ENCODE peak calls at places on chromosomes 4 and X, in eight cellular contexts. Q is mesenchymal stem cell; P is tibial artery; R is trophoblast cell; B is naive thymus-derived CD4-positive, alpha-beta T cell; M is AG04450; V is cardiac muscle cell; U is prostate gland. I is an unnamed sample.

GRCh38 chr4:142124874-142125273 is 488.5 kb downstream of the IL15 start:
- DNase-seq in Q (no peak), P (no peak), R (no peak), B (no peak), M (no peak), V (no peak), U (no peak), I (no peak)

GRCh38 chr4:120667102-120667501 is 255.4 kb downstream of the PRDM5 start:
- DNase-seq in Q (no peak), P (no peak), R (no peak), B (no peak), M (no peak), V (no peak), U (no peak), I (no peak)

GRCh38 chr4:105957680-105958079 is 62.4 kb downstream of the NPNT start:
- DNase-seq in Q (no peak), P (no peak), R (peak; percentile 24), B (no peak), M (no peak), V (no peak), U (no peak), I (no peak)

GRCh38 chrX:44344194-44344593 is 722 bp upstream of the EFHC2 start:
- DNase-seq in Q (no peak), P (peak; percentile 18), R (peak; percentile 19), B (peak; percentile 67), M (no peak), V (no peak), U (no peak), I (peak; percentile 36)

GRCh38 chr4:117429506-117429905 is 344.1 kb upstream of the TRAM1L1 start:
- DNase-seq in Q (no peak), P (no peak), R (no peak), B (no peak), M (no peak), V (no peak), U (no peak), I (no peak)

GRCh38 chr4:54213001-54213400 is 16.1 kb upstream of the PDGFRA start:
- DNase-seq in Q (peak; percentile 43), P (no peak), R (no peak), B (no peak), M (no peak), V (no peak), U (no peak), I (no peak)

GRCh38 chrX:153697924-153698865 is 10.5 kb downstream of the SLC6A8 start:
- DNase-seq in Q (no peak), P (no peak), R (no peak), B (no peak), M (no peak), V (no peak), U (no peak), I (no peak)

GRCh38 chr4:101229116-101229515 is 118.2 kb downstream of the PPP3CA start:
- DNase-seq in Q (peak; percentile 56), P (no peak), R (no peak), B (no peak), M (no peak), V (no peak), U (no peak), I (no peak)

GRCh38 chrX:16462912-16463311 is 187.0 kb upstream of the S100G start:
- DNase-seq in Q (peak; percentile 21), P (peak; percentile 22), R (no peak), B (no peak), M (peak; percentile 81), V (no peak), U (no peak), I (no peak)

GRCh38 chrX:31545726-31546125 is 473.9 kb upstream of the FTHL17 start:
- DNase-seq in Q (peak; percentile 32), P (no peak), R (no peak), B (no peak), M (no peak), V (no peak), U (no peak), I (no peak)

GRCh38 chr4:39614487-39615162 is 24.0 kb downstream of the SMIM14 start:
- DNase-seq in Q (peak; percentile 85), P (no peak), R (no peak), B (no peak), M (no peak), V (no peak), U (no peak), I (no peak)

GRCh38 chr4:158253350-158253980 is 43.2 kb downstream of the TMEM144 start:
- DNase-seq in Q (peak; percentile 55), P (peak; percentile 42), R (peak; percentile 87), B (no peak), M (peak; percentile 18), V (peak; percentile 67), U (peak; percentile 55), I (no peak)

GRCh38 chr4:100099746-100100145 is 90.5 kb downstream of the DDIT4L start:
- DNase-seq in Q (no peak), P (no peak), R (no peak), B (no peak), M (no peak), V (no peak), U (no peak), I (no peak)

GRCh38 chrX:54248309-54248708 is 65.3 kb upstream of the FAM120C start:
- DNase-seq in Q (peak; percentile 9), P (no peak), R (peak; percentile 71), B (no peak), M (peak; percentile 1), V (peak; percentile 4), U (no peak), I (no peak)

GRCh38 chr4:23827971-23828680 is 61.7 kb downstream of the PPARGC1A start:
- DNase-seq in Q (peak; percentile 70), P (no peak), R (no peak), B (no peak), M (no peak), V (no peak), U (no peak), I (no peak)

GRCh38 chr4:185127021-185127925 is 15.8 kb upstream of the SLC25A4 start:
- DNase-seq in Q (peak; percentile 27), P (no peak), R (peak; percentile 37), B (no peak), M (no peak), V (peak; percentile 38), U (peak; percentile 17), I (peak; percentile 13)

GRCh38 chr4:37885496-37885895 is 5.4 kb upstream of the TBC1D1 start:
- DNase-seq in Q (no peak), P (no peak), R (no peak), B (no peak), M (no peak), V (peak; percentile 35), U (peak; percentile 33), I (no peak)

GRCh38 chr4:58192217-58192616 is 1082.0 kb upstream of the IGFBP7 start:
- DNase-seq in Q (no peak), P (no peak), R (peak; percentile 76), B (no peak), M (no peak), V (no peak), U (no peak), I (no peak)

GRCh38 chrX:17597836-17598434 is 139.4 kb upstream of the SCML1 start:
- DNase-seq in Q (no peak), P (peak; percentile 83), R (no peak), B (no peak), M (no peak), V (no peak), U (peak; percentile 53), I (no peak)

GRCh38 chr4:185183622-185184281 is 20.0 kb downstream of the CFAP97 start:
- DNase-seq in Q (peak; percentile 89), P (peak; percentile 89), R (peak; percentile 97), B (peak; percentile 73), M (peak; percentile 84), V (peak; percentile 97), U (peak; percentile 93), I (peak; percentile 50)

GRCh38 chr4:1297456-1298325 is 8.0 kb downstream of the MAEA start:
- DNase-seq in Q (no peak), P (no peak), R (no peak), B (no peak), M (no peak), V (no peak), U (no peak), I (no peak)

GRCh38 chr4:149248191-149248590 is 567.5 kb downstream of the IQCM start:
- DNase-seq in Q (no peak), P (no peak), R (no peak), B (no peak), M (no peak), V (no peak), U (no peak), I (no peak)
- H3K9me3 ChIP-seq in Q (no peaks in the 10 kb centered on the region), P (no peaks in the 10 kb centered on the region), R (no peaks in the 10 kb centered on the region), B (no peaks in the 10 kb centered on the region), M (no peaks in the 10 kb centered on the region), V (no peaks in the 10 kb centered on the region), U (no peaks in the 10 kb centered on the region), I (no peaks in the 10 kb centered on the region)

GRCh38 chr4:11805837-11806236 is 377.1 kb upstream of the HS3ST1 start:
- DNase-seq in Q (peak; percentile 31), P (no peak), R (peak; percentile 45), B (no peak), M (no peak), V (peak; percentile 23), U (peak; percentile 9), I (no peak)
- H3K9me3 ChIP-seq in Q (no peaks in the 10 kb centered on the region), P (no peaks in the 10 kb centered on the region), R (no peaks in the 10 kb centered on the region), B (no peaks in the 10 kb centered on the region), M (no peaks in the 10 kb centered on the region), V (no peaks in the 10 kb centered on the region), U (no peaks in the 10 kb centered on the region), I (no peaks in the 10 kb centered on the region)

DNA sequence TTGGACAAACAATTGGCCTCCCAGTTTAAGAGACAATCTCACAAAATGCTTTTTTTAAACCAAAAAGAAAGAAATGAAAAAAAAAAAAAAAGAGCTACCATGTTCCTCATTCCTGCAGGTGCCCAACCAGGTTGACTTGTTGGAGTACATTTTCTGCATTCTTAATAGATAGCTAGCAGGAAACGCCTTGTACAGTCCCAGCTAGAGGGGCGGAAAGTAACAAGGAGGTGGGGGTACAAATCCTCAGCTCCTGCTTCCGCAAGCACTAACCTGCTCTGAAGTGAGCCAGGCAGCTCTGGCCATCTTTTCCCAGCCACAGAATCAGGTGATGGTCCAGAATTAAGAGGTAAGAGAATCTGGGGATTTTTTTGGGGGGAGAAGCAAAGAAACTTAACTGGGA is at the start of gene VGLL1:
- DNase-seq in Q (no peak), P (no peak), R (peak; percentile 81), B (no peak), M (no peak), V (no peak), U (no peak), I (no peak)
- H3K9me3 ChIP-seq in Q (no peaks in the 10 kb centered on the region), P (no peaks in the 10 kb centered on the region), R (no peaks in the 10 kb centered on the region), B (no peaks in the 10 kb centered on the region), M (no peaks in the 10 kb centered on the region), V (no peaks in the 10 kb centered on the region), U (no peaks in the 10 kb centered on the region), I (no peaks in the 10 kb centered on the region)

GRCh38 chrX:28609917-28610613 is 22.8 kb downstream of the IL1RAPL1 start:
- DNase-seq in Q (no peak), P (no peak), R (no peak), B (no peak), M (no peak), V (no peak), U (peak; percentile 4), I (no peak)
- H3K9me3 ChIP-seq in Q (no peaks in the 10 kb centered on the region), P (no peaks in the 10 kb centered on the region), R (no peaks in the 10 kb centered on the region), B (no peaks in the 10 kb centered on the region), M (no peaks in the 10 kb centered on the region), V (no peaks in the 10 kb centered on the region), U (no peaks in the 10 kb centered on the region), I (peaks cover 2% of the 10 kb centered on the region)

I was measured in T-helper 17 cell.